ENCODE peak calls at places on chromosomes 13 and 19, in four cellular contexts. L, J, F and O are unnamed samples.

GRCh38 chr13:37109080-37109678 is 3.7 kb upstream of the CSNK1A1L start:
- DNase-seq in J (peak; percentile 50), F (no peak), L (peak; percentile 30), O (peak; percentile 2)

GRCh38 chr19:57888494-57889231 is at the start of gene ZNF814:
- DNase-seq in L (peak; percentile 85), J (no peak), F (peak; percentile 86), O (peak; percentile 40)

GRCh38 chr13:44819245-44819644 is 170.0 kb downstream of the NUFIP1 start:
- DNase-seq in F (no peak), J (peak; percentile 90), L (peak; percentile 74), O (peak; percentile 58)

GRCh38 chr19:7779631-7780486 is 16.8 kb downstream of the CLEC4M start:
- DNase-seq in L (no peak), J (no peak), F (no peak), O (no peak)

GRCh38 chr19:33811736-33812387 is 15.2 kb downstream of the KCTD15 start:
- DNase-seq in L (no peak), F (no peak), J (no peak), O (no peak)

GRCh38 chr13:42821437-42821836 is 40.1 kb downstream of the FAM216B start:
- DNase-seq in F (no peak), J (peak; percentile 79), L (peak; percentile 84), O (no peak)

GRCh38 chr19:5228490-5228889 is 112.1 kb downstream of the PTPRS start:
- DNase-seq in J (no peak), L (no peak), F (no peak), O (no peak)

GRCh38 chr19:38842439-38843174 is 7.2 kb downstream of the HNRNPL start:
- DNase-seq in F (no peak), J (no peak), L (no peak), O (no peak)

GRCh38 chr13:76715621-76716020 is 170.6 kb downstream of the KCTD12 start:
- DNase-seq in F (no peak), J (no peak), L (no peak), O (no peak)

GRCh38 chr19:38638461-38638860 is 9.0 kb upstream of the ACTN4 start:
- DNase-seq in L (no peak), J (no peak), F (no peak), O (no peak)

GRCh38 chr13:22757530-22758120 is 423.2 kb upstream of the SGCG start:
- DNase-seq in F (no peak), J (peak; percentile 0), L (no peak), O (no peak)

GRCh38 chr19:4310247-4311121 is 6.1 kb downstream of the FSD1 start:
- DNase-seq in J (no peak), F (no peak), L (no peak), O (no peak)

GRCh38 chr19:679418-680286 is 3.5 kb downstream of the FSTL3 start:
- DNase-seq in F (peak; percentile 71), J (peak; percentile 60), L (no peak), O (no peak)

GRCh38 chr13:51684076-51684475 is 99.8 kb downstream of the WDFY2 start:
- DNase-seq in J (peak; percentile 45), L (no peak), F (no peak), O (no peak)

GRCh38 chr13:94009696-94010095 is 469.8 kb downstream of the DCT start:
- DNase-seq in L (no peak), J (no peak), F (no peak), O (no peak)

GRCh38 chr13:113933901-113934300 is 40.0 kb downstream of the C13orf46 start:
- DNase-seq in J (no peak), F (peak; percentile 7), L (no peak), O (no peak)

GRCh38 chr19:6724631-6725185 is 4.3 kb upstream of the C3 start:
- DNase-seq in L (no peak), F (no peak), J (no peak), O (no peak)

GRCh38 chr19:7953060-7953459 is 9.6 kb upstream of the TIMM44 start:
- DNase-seq in J (no peak), L (no peak), F (no peak), O (no peak)

GRCh38 chr19:13195678-13196077 is 45.5 kb downstream of the IER2 start:
- DNase-seq in L (no peak), F (no peak), J (no peak), O (no peak)

GRCh38 chr19:1355258-1355973 is 28.3 kb upstream of the NDUFS7 start:
- DNase-seq in L (no peak), F (no peak), J (no peak), O (no peak)

GRCh38 chr13:98997051-98997730 is 19.3 kb upstream of the DOCK9 start:
- DNase-seq in J (no peak), L (no peak), F (no peak), O (no peak)